ENCODE peak calls at places on chromosome 15, in ten cellular contexts. P, F, W, C, U, M, Z, D, N and A are unnamed samples.

GRCh38 chr15:48336940-48337339 is 5.7 kb downstream of the DUT start:
- DNase-seq in P (no peak), F (peak), W (no peak), C (peak), U (no peak), M (no peak), Z (no peak), D (no peak), N (no peak), A (peak)

GRCh38 chr15:61820212-61820611 is 240.0 kb downstream of the VPS13C start:
- DNase-seq in P (no peak), F (no peak), W (no peak), C (no peak), U (no peak), M (no peak), Z (no peak), D (no peak), N (no peak), A (no peak)

GRCh38 chr15:58690703-58691102 is 58.8 kb downstream of the ADAM10 start:
- DNase-seq in P (no peak), F (no peak), W (no peak), C (no peak), U (no peak), M (no peak), Z (no peak), D (no peak), N (no peak), A (no peak)

GRCh38 chr15:63597033-63597790 is at the start of gene FBXL22:
- DNase-seq in P (peak), F (no peak), W (peak), C (peak), U (peak), M (no peak), Z (peak), D (peak), N (no peak), A (peak)

GRCh38 chr15:85402195-85402921 is 22.0 kb downstream of the AKAP13 start:
- DNase-seq in P (no peak), F (no peak), W (peak), C (peak), U (no peak), M (no peak), Z (no peak), D (no peak), N (no peak), A (peak)

GRCh38 chr15:36940207-36940606 is 160.1 kb downstream of the MEIS2 start:
- DNase-seq in P (no peak), F (no peak), W (no peak), C (no peak), U (no peak), M (no peak), Z (no peak), D (no peak), N (no peak), A (no peak)

GRCh38 chr15:42165081-42165480 is 8.6 kb upstream of the PLA2G4F start:
- DNase-seq in P (no peak), F (no peak), W (peak), C (no peak), U (no peak), M (no peak), Z (no peak), D (no peak), N (no peak), A (peak)

GRCh38 chr15:63968700-63969099 is 77.6 kb downstream of the DAPK2 start:
- DNase-seq in P (no peak), F (no peak), W (no peak), C (no peak), U (no peak), M (no peak), Z (no peak), D (no peak), N (no peak), A (no peak)

GRCh38 chr15:68524753-68525584 is 53.8 kb upstream of the CORO2B start:
- DNase-seq in P (no peak), F (no peak), W (peak), C (peak), U (no peak), M (no peak), Z (no peak), D (no peak), N (no peak), A (peak)

GRCh38 chr15:37819191-37819590 is 115.2 kb upstream of the TMCO5A start:
- DNase-seq in P (no peak), F (no peak), W (no peak), C (peak), U (no peak), M (no peak), Z (no peak), D (no peak), N (no peak), A (peak)

GRCh38 chr15:85581495-85581894 is 201.1 kb downstream of the AKAP13 start:
- DNase-seq in P (peak), F (no peak), W (peak), C (no peak), U (no peak), M (peak), Z (no peak), D (peak), N (peak), A (no peak)

GRCh38 chr15:38130200-38130567 is 122.5 kb upstream of the SPRED1 start:
- DNase-seq in P (peak), F (no peak), W (no peak), C (peak), U (no peak), M (no peak), Z (no peak), D (no peak), N (no peak), A (no peak)

GRCh38 chr15:69160976-69161877 is 792 bp downstream of the GLCE start:
- DNase-seq in P (no peak), F (peak), W (peak), C (peak), U (peak), M (peak), Z (no peak), D (peak), N (peak), A (peak)

GRCh38 chr15:62428259-62428658 is 263.2 kb upstream of the C2CD4B start:
- DNase-seq in P (no peak), F (no peak), W (no peak), C (no peak), U (no peak), M (no peak), Z (no peak), D (no peak), N (no peak), A (no peak)

GRCh38 chr15:80662756-80663553 is 32.2 kb upstream of the ABHD17C start:
- DNase-seq in P (no peak), F (no peak), W (no peak), C (no peak), U (no peak), M (no peak), Z (no peak), D (no peak), N (no peak), A (no peak)

GRCh38 chr15:80093854-80094418 is 34.5 kb downstream of the ZFAND6 start:
- DNase-seq in P (peak), F (no peak), W (peak), C (no peak), U (peak), M (no peak), Z (no peak), D (no peak), N (no peak), A (no peak)

GRCh38 chr15:45402955-45403892 is 24.9 kb upstream of the GATM start:
- DNase-seq in P (peak), F (peak), W (peak), C (peak), U (no peak), M (peak), Z (no peak), D (peak), N (peak), A (peak)

GRCh38 chr15:71747128-71748083 is 62.9 kb upstream of the NR2E3 start:
- DNase-seq in P (no peak), F (peak), W (peak), C (peak), U (no peak), M (no peak), Z (peak), D (no peak), N (no peak), A (peak)

GRCh38 chr15:60635507-60636352 is 156.8 kb upstream of the ICE2 start:
- DNase-seq in P (no peak), F (no peak), W (peak), C (peak), U (no peak), M (no peak), Z (no peak), D (no peak), N (no peak), A (no peak)

GRCh38 chr15:80986487-80986886 is 3.1 kb downstream of the MESD start:
- DNase-seq in P (no peak), F (no peak), W (no peak), C (no peak), U (no peak), M (no peak), Z (no peak), D (no peak), N (no peak), A (no peak)

GRCh38 chr15:50358805-50359204 is 3.8 kb upstream of the GABPB1 start:
- DNase-seq in P (no peak), F (peak), W (peak), C (peak), U (no peak), M (no peak), Z (no peak), D (no peak), N (no peak), A (peak)

GRCh38 chr15:67042490-67043181 is 22.8 kb upstream of the SMAD3 start:
- DNase-seq in P (no peak), F (no peak), W (no peak), C (peak), U (no peak), M (no peak), Z (no peak), D (no peak), N (no peak), A (no peak)

GRCh38 chr15:50148362-50148963 is 29.4 kb upstream of the ATP8B4 start:
- DNase-seq in P (no peak), F (no peak), W (peak), C (peak), U (no peak), M (no peak), Z (no peak), D (no peak), N (no peak), A (peak)

GRCh38 chr15:78811825-78812183 is 540 bp upstream of the ADAMTS7 start:
- DNase-seq in P (peak), F (no peak), W (no peak), C (peak), U (peak), M (no peak), Z (no peak), D (peak), N (peak), A (no peak)

GRCh38 chr15:51382787-51383186 is 41.3 kb downstream of the GLDN start:
- DNase-seq in P (no peak), F (peak), W (peak), C (peak), U (no peak), M (no peak), Z (no peak), D (no peak), N (no peak), A (peak)

GRCh38 chr15:80695911-80696651 is 971 bp downstream of the ABHD17C start:
- DNase-seq in P (no peak), F (peak), W (peak), C (no peak), U (peak), M (peak), Z (no peak), D (no peak), N (peak), A (no peak)

GRCh38 chr15:33059184-33059583 is 135.3 kb downstream of the FMN1 start:
- DNase-seq in P (no peak), F (no peak), W (no peak), C (peak), U (no peak), M (no peak), Z (no peak), D (no peak), N (no peak), A (peak)

DNA sequence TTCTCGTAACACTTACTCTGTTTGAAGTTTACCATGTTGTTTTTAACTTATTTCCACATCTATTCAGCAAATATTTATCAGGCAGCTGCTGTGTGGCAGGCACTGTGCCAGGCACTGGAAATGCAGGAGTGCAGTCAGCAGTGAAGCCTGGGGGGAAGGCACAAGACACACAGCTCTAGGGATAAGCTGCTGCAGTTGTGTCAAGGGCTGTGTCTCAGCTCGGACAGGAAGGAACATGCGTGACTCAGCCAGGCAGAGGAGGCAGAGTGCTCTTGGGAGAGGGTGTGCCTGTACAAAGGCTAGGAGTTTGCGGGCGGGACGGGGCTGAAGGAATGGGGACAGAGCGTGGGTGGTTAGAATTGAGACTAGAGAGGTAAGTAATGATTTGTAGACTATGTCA is 24.7 kb downstream of the LYSMD4 start:
- DNase-seq in P (peak), F (peak), W (peak), C (peak), U (peak), M (no peak), Z (peak), D (no peak), N (peak), A (peak)
- H3K4me3 ChIP-seq in P (no peak), F (no peak), W (no peak), C (peak), U (no peak), M (no peak), Z (no peak), D (no peak), N (peak), A (no peak)

GRCh38 chr15:65761210-65761926 is 30.7 kb downstream of the DENND4A start:
- DNase-seq in P (no peak), F (no peak), W (no peak), C (no peak), U (no peak), M (no peak), Z (no peak), D (no peak), N (no peak), A (no peak)
- H3K4me3 ChIP-seq in P (no peak), F (no peak), W (no peak), C (no peak), U (no peak), M (no peak), Z (no peak), D (no peak), N (no peak), A (no peak)

DNA sequence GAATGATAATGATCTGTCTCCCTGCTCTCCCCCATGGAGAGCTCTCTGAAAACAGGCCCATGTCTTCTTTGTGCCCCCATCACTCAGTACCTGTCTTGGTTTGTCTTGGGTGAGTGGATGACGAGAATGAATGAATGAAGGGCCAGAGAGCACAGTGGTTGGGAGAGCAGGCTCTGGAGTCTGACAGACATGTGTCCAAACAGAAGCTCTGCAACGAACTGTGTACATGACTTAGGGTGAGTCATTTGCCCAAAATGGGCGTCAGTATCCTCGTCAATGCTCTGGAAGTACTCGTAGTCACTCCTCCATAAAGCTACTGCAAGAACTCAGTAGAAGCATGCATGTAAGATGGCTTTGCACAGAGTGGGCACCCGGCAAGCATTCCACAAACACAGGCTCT is 170.2 kb upstream of the TLE3 start:
- DNase-seq in P (peak), F (no peak), W (peak), C (peak), U (no peak), M (no peak), Z (no peak), D (no peak), N (no peak), A (peak)
- H3K4me3 ChIP-seq in P (no peak), F (no peak), W (no peak), C (no peak), U (no peak), M (no peak), Z (no peak), D (no peak), N (no peak), A (no peak)

GRCh38 chr15:43463998-43464397 is 29.0 kb downstream of the TP53BP1 start:
- DNase-seq in P (no peak), F (no peak), W (no peak), C (no peak), U (no peak), M (no peak), Z (no peak), D (no peak), N (no peak), A (no peak)

GRCh38 chr15:43463542-43463941 is 29.4 kb downstream of the TP53BP1 start:
- DNase-seq in P (no peak), F (no peak), W (peak), C (peak), U (no peak), M (no peak), Z (no peak), D (no peak), N (no peak), A (peak)

GRCh38 chr15:43469867-43470266 is 23.1 kb downstream of the TP53BP1 start:
- DNase-seq in P (no peak), F (no peak), W (peak), C (peak), U (no peak), M (no peak), Z (no peak), D (no peak), N (no peak), A (peak)

DNA sequence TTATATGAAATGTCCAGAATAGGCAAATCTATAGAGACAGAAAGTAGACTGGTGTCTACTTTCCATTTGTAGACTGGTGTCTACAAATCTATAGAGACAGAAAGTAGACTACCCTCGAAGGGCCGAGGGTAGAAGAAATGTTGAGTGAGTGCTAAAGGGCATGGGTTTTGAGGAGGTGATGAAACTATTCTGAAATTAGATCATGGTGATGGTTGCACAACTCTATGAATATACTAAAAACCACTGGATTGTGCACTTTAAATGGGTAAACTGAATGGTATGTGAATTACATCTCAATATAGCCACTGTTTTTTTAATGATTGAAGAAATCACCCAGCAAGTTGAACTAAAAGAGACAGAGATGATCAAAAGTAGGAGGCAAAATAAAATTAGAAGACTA is 27.9 kb downstream of the TP53BP1 start:
- DNase-seq in P (no peak), F (no peak), W (peak), C (peak), U (no peak), M (no peak), Z (no peak), D (no peak), N (no peak), A (peak)
- H3K4me3 ChIP-seq in P (no peak), F (no peak), W (no peak), C (no peak), U (no peak), M (no peak), Z (no peak), D (no peak), N (no peak), A (no peak)

GRCh38 chr15:74662064-74662860 is 33.6 kb downstream of the EDC3 start:
- DNase-seq in P (no peak), F (no peak), W (no peak), C (no peak), U (no peak), M (no peak), Z (no peak), D (no peak), N (no peak), A (no peak)

GRCh38 chr15:74667973-74668372 is 27.9 kb downstream of the EDC3 start:
- DNase-seq in P (no peak), F (no peak), W (no peak), C (no peak), U (no peak), M (no peak), Z (no peak), D (no peak), N (no peak), A (no peak)

GRCh38 chr15:74663303-74664027 is 32.4 kb downstream of the EDC3 start:
- DNase-seq in P (no peak), F (no peak), W (no peak), C (no peak), U (no peak), M (no peak), Z (no peak), D (no peak), N (no peak), A (no peak)

GRCh38 chr15:74664028-74664616 is 31.7 kb downstream of the EDC3 start:
- DNase-seq in P (peak), F (no peak), W (peak), C (peak), U (peak), M (no peak), Z (no peak), D (no peak), N (peak), A (peak)

DNA sequence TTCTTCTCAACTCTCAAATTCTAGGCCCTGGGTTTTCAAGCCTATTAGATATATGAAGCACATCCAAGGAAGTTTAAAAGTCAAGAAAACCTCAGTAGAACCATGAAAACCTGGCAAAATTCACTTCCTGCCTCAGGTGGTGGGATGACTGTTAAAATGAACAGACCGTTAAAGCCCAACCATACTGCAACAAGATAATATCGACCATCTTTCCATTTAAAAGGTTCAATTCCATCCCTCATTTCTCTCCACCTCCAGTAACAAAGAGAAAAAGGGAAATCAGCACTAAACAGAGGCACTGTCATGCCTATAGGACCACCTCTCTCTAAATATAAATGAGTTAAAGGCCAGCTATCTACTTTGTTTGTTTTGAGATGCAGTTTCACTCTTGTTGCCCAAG is 31.2 kb downstream of the EDC3 start:
- DNase-seq in P (no peak), F (no peak), W (no peak), C (no peak), U (no peak), M (no peak), Z (no peak), D (no peak), N (no peak), A (no peak)
- H3K4me3 ChIP-seq in P (no peak), F (no peak), W (no peak), C (no peak), U (no peak), M (no peak), Z (no peak), D (no peak), N (no peak), A (no peak)

GRCh38 chr15:90487186-90487585 is 42.5 kb upstream of the CRTC3 start:
- DNase-seq in P (no peak), F (no peak), W (no peak), C (no peak), U (no peak), M (no peak), Z (no peak), D (no peak), N (no peak), A (no peak)

GRCh38 chr15:90483012-90483307 is 46.8 kb upstream of the CRTC3 start:
- DNase-seq in P (no peak), F (no peak), W (no peak), C (no peak), U (no peak), M (no peak), Z (no peak), D (no peak), N (no peak), A (no peak)

GRCh38 chr15:90482124-90483011 is 47.4 kb upstream of the CRTC3 start:
- DNase-seq in P (no peak), F (peak), W (peak), C (peak), U (peak), M (peak), Z (peak), D (no peak), N (no peak), A (peak)

GRCh38 chr15:90481023-90481422 is 48.7 kb upstream of the CRTC3 start:
- DNase-seq in P (no peak), F (no peak), W (no peak), C (peak), U (no peak), M (peak), Z (no peak), D (no peak), N (no peak), A (peak)

GRCh38 chr15:90483640-90484039 is 46.1 kb upstream of the CRTC3 start:
- DNase-seq in P (no peak), F (no peak), W (no peak), C (no peak), U (no peak), M (no peak), Z (no peak), D (no peak), N (no peak), A (no peak)
- H3K4me3 ChIP-seq in P (no peak), F (no peak), W (no peak), C (no peak), U (no peak), M (no peak), Z (no peak), D (no peak), N (no peak), A (no peak)

GRCh38 chr15:91942676-91943417 is 89.3 kb downstream of the SLCO3A1 start:
- DNase-seq in P (peak), F (peak), W (peak), C (peak), U (peak), M (peak), Z (no peak), D (peak), N (peak), A (peak)
- H3K4me3 ChIP-seq in P (peak), F (peak), W (no peak), C (no peak), U (no peak), M (no peak), Z (no peak), D (no peak), N (peak), A (peak)